ENCODE peak calls at places on chromosomes 7 and 10, in four cellular contexts. One of them, this sample, is unnamed.

GRCh38 chr7:93378131-93378530 is 146.0 kb downstream of the VPS50 start:
- DNase-seq in SK-N-SH: no peak
- DNase-seq in HepG2: no peak
- DNase-seq in K562: no peak
- DNase-seq in this sample: no peak

GRCh38 chr7:24978837-24979469 is 1.0 kb downstream of the OSBPL3 start:
- DNase-seq in K562: no peak
- DNase-seq in HepG2: no peak
- DNase-seq in SK-N-SH: no peak
- DNase-seq in this sample: no peak

GRCh38 chr7:45687185-45687560 is 113.0 kb downstream of the ADCY1 start:
- DNase-seq in HepG2: no peak
- DNase-seq in K562: no peak
- DNase-seq in SK-N-SH: no peak
- DNase-seq in this sample: no peak

GRCh38 chr7:118531566-118531965 is 307.1 kb downstream of the ANKRD7 start:
- DNase-seq in SK-N-SH: no peak
- DNase-seq in HepG2: no peak
- DNase-seq in K562: no peak
- DNase-seq in this sample: no peak

GRCh38 chr10:97222346-97222961 is 36.7 kb upstream of the SLIT1 start:
- DNase-seq in SK-N-SH: peak; percentile 46
- DNase-seq in K562: peak; percentile 75
- DNase-seq in HepG2: no peak
- DNase-seq in this sample: no peak

GRCh38 chr7:22571776-22572175 is 71.8 kb upstream of the STEAP1B start:
- DNase-seq in HepG2: no peak
- DNase-seq in SK-N-SH: no peak
- DNase-seq in K562: no peak
- DNase-seq in this sample: no peak

GRCh38 chr7:133645870-133646492 is 393.1 kb downstream of the EXOC4 start:
- DNase-seq in HepG2: no peak
- DNase-seq in K562: no peak
- DNase-seq in SK-N-SH: no peak
- DNase-seq in this sample: no peak

GRCh38 chr10:79148452-79149344 is 79.9 kb downstream of the ZMIZ1 start:
- DNase-seq in SK-N-SH: peak; percentile 75
- DNase-seq in K562: peak; percentile 78
- DNase-seq in HepG2: no peak
- DNase-seq in this sample: no peak

GRCh38 chr10:19815478-19816419 is 483 bp upstream of the PLXDC2 start:
- DNase-seq in K562: no peak
- DNase-seq in SK-N-SH: peak; percentile 75
- DNase-seq in HepG2: no peak
- DNase-seq in this sample: no peak

GRCh38 chr10:8544057-8544380 is 489.5 kb downstream of the GATA3 start:
- DNase-seq in HepG2: no peak
- DNase-seq in SK-N-SH: no peak
- DNase-seq in K562: no peak
- DNase-seq in this sample: no peak

GRCh38 chr10:28768227-28768626 is 90.9 kb downstream of the BAMBI start:
- DNase-seq in HepG2: no peak
- DNase-seq in K562: no peak
- DNase-seq in SK-N-SH: no peak
- DNase-seq in this sample: no peak

GRCh38 chr7:131581241-131582157 is 25.1 kb upstream of the PODXL start:
- DNase-seq in K562: no peak
- DNase-seq in SK-N-SH: no peak
- DNase-seq in HepG2: no peak
- DNase-seq in this sample: no peak

GRCh38 chr7:118175751-118176150 is 8.2 kb upstream of the LSM8 start:
- DNase-seq in HepG2: no peak
- DNase-seq in SK-N-SH: no peak
- DNase-seq in K562: no peak
- DNase-seq in this sample: no peak

GRCh38 chr10:70914316-70914864 is 26.0 kb upstream of the PCBD1 start:
- DNase-seq in HepG2: no peak
- DNase-seq in K562: no peak
- DNase-seq in SK-N-SH: no peak
- DNase-seq in this sample: no peak

GRCh38 chr10:85510682-85511081 is 855.9 kb downstream of the GRID1 start:
- DNase-seq in HepG2: no peak
- DNase-seq in K562: no peak
- DNase-seq in SK-N-SH: no peak
- DNase-seq in this sample: no peak

GRCh38 chr7:50502001-50502684 is 52.0 kb upstream of the FIGNL1 start:
- DNase-seq in HepG2: no peak
- DNase-seq in K562: no peak
- DNase-seq in SK-N-SH: no peak
- DNase-seq in this sample: no peak

GRCh38 chr10:21919906-21920305 is 83.6 kb downstream of the DNAJC1 start:
- DNase-seq in HepG2: no peak
- DNase-seq in K562: no peak
- DNase-seq in SK-N-SH: no peak
- DNase-seq in this sample: no peak

GRCh38 chr7:13538669-13539068 is 450.8 kb downstream of the ETV1 start:
- DNase-seq in HepG2: no peak
- DNase-seq in K562: no peak
- DNase-seq in SK-N-SH: no peak
- DNase-seq in this sample: no peak

GRCh38 chr10:4847580-4848020 is 21.6 kb downstream of the AKR1E2 start:
- DNase-seq in SK-N-SH: no peak
- DNase-seq in HepG2: no peak
- DNase-seq in K562: peak; percentile 37
- DNase-seq in this sample: no peak

GRCh38 chr10:125057158-125058001 is 103.0 kb downstream of the CTBP2 start:
- DNase-seq in HepG2: no peak
- DNase-seq in K562: peak; percentile 8
- DNase-seq in SK-N-SH: peak; percentile 78
- DNase-seq in this sample: no peak

GRCh38 chr7:104922187-104923009 is 91.6 kb upstream of the KMT2E start:
- DNase-seq in SK-N-SH: no peak
- DNase-seq in HepG2: no peak
- DNase-seq in K562: no peak
- DNase-seq in this sample: no peak

GRCh38 chr7:91287685-91288084 is 23.5 kb downstream of the FZD1 start:
- DNase-seq in SK-N-SH: no peak
- DNase-seq in K562: no peak
- DNase-seq in HepG2: no peak
- DNase-seq in this sample: no peak

GRCh38 chr7:99267530-99268360 is 4.9 kb upstream of the MYH16 start:
- DNase-seq in SK-N-SH: no peak
- DNase-seq in K562: no peak
- DNase-seq in HepG2: peak; percentile 85
- DNase-seq in this sample: peak; percentile 85

GRCh38 chr10:4129866-4130455 is 345.0 kb upstream of the KLF6 start:
- DNase-seq in K562: no peak
- DNase-seq in HepG2: no peak
- DNase-seq in SK-N-SH: no peak
- DNase-seq in this sample: no peak

GRCh38 chr10:79050896-79051555 is 17.7 kb upstream of the ZMIZ1 start:
- DNase-seq in SK-N-SH: no peak
- DNase-seq in HepG2: no peak
- DNase-seq in K562: no peak
- DNase-seq in this sample: no peak

GRCh38 chr7:29511337-29511736 is 52.3 kb upstream of the PRR15 start:
- DNase-seq in SK-N-SH: no peak
- DNase-seq in K562: no peak
- DNase-seq in HepG2: no peak
- DNase-seq in this sample: no peak

GRCh38 chr7:117401293-117402002 is 25.8 kb downstream of the ASZ1 start:
- DNase-seq in K562: peak; percentile 48
- DNase-seq in SK-N-SH: no peak
- DNase-seq in HepG2: peak; percentile 5
- DNase-seq in this sample: no peak

GRCh38 chr10:16609195-16609594 is 87.5 kb upstream of the C1QL3 start:
- DNase-seq in K562: no peak
- DNase-seq in HepG2: no peak
- DNase-seq in SK-N-SH: no peak
- DNase-seq in this sample: no peak

GRCh38 chr10:100882681-100883321 is 30.0 kb upstream of the SLF2 start:
- DNase-seq in HepG2: no peak
- DNase-seq in SK-N-SH: no peak
- DNase-seq in K562: no peak
- DNase-seq in this sample: no peak

GRCh38 chr7:67019562-67020390 is 23.1 kb downstream of the TYW1 start:
- DNase-seq in HepG2: no peak
- DNase-seq in SK-N-SH: peak; percentile 36
- DNase-seq in K562: peak; percentile 60
- DNase-seq in this sample: no peak

GRCh38 chr7:101598422-101598957 is 30.6 kb downstream of the MYL10 start:
- DNase-seq in K562: no peak
- DNase-seq in SK-N-SH: no peak
- DNase-seq in HepG2: peak; percentile 89
- DNase-seq in this sample: peak; percentile 87

GRCh38 chr10:132845041-132845551 is 59.1 kb upstream of the NKX6-2 start:
- DNase-seq in SK-N-SH: peak; percentile 25
- DNase-seq in K562: no peak
- DNase-seq in HepG2: no peak
- DNase-seq in this sample: no peak

GRCh38 chr7:1255817-1256340 is 23.2 kb downstream of the UNCX start:
- DNase-seq in K562: no peak
- DNase-seq in HepG2: no peak
- DNase-seq in SK-N-SH: no peak
- DNase-seq in this sample: no peak

GRCh38 chr10:48711830-48712229 is 27.2 kb downstream of the WDFY4 start:
- DNase-seq in SK-N-SH: no peak
- DNase-seq in HepG2: no peak
- DNase-seq in K562: no peak
- DNase-seq in this sample: no peak

GRCh38 chr7:16484453-16485158 is 19.1 kb upstream of the SOSTDC1 start:
- DNase-seq in HepG2: peak; percentile 76
- DNase-seq in K562: no peak
- DNase-seq in SK-N-SH: no peak
- DNase-seq in this sample: peak; percentile 95

GRCh38 chr10:99172130-99172738 is 63.4 kb downstream of the HPSE2 start:
- DNase-seq in SK-N-SH: peak; percentile 72
- DNase-seq in K562: peak; percentile 14
- DNase-seq in HepG2: peak; percentile 32
- DNase-seq in this sample: peak; percentile 51

GRCh38 chr7:2870471-2870941 is 26.4 kb upstream of the GNA12 start:
- DNase-seq in K562: no peak
- DNase-seq in HepG2: no peak
- DNase-seq in SK-N-SH: peak; percentile 29
- DNase-seq in this sample: peak; percentile 39

GRCh38 chr7:137036768-137037167 is 168.3 kb downstream of the CHRM2 start:
- DNase-seq in HepG2: no peak
- DNase-seq in K562: no peak
- DNase-seq in SK-N-SH: no peak
- DNase-seq in this sample: no peak

GRCh38 chr7:157429001-157429679 is 92.3 kb downstream of the DNAJB6 start:
- DNase-seq in K562: no peak
- DNase-seq in HepG2: no peak
- DNase-seq in SK-N-SH: no peak
- DNase-seq in this sample: no peak
- TF ChIP-seq ELF1 in K562: no peak
- TF ChIP-seq ELF1 in HepG2: no peak
- TF ChIP-seq ELF1 in SK-N-SH: no peak
- TF ChIP-seq ELF1 in this sample: no peak

GRCh38 chr10:1054684-1055083 is 1.5 kb upstream of the WDR37 start:
- DNase-seq in HepG2: no peak
- DNase-seq in K562: no peak
- DNase-seq in SK-N-SH: no peak
- DNase-seq in this sample: no peak
- H3K9ac ChIP-seq in HepG2: peak overlapping the region; percentile 87
- H3K9ac ChIP-seq in K562: no peak overlapping the region
- H3K9ac ChIP-seq in SK-N-SH: peak overlapping the region; percentile 98
- H3K9ac ChIP-seq in this sample: no peak overlapping the region

GRCh38 chr7:151987748-151988529 is 31.7 kb downstream of the GALNTL5 start:
- DNase-seq in SK-N-SH: no peak
- DNase-seq in HepG2: no peak
- DNase-seq in K562: no peak
- DNase-seq in this sample: no peak

GRCh38 chr7:151990567-151990966 is 34.3 kb downstream of the GALNTL5 start:
- DNase-seq in K562: no peak
- DNase-seq in SK-N-SH: no peak
- DNase-seq in HepG2: no peak
- DNase-seq in this sample: no peak

GRCh38 chr7:151993977-151994676 is 31.3 kb upstream of the GALNT11 start:
- DNase-seq in K562: no peak
- DNase-seq in SK-N-SH: no peak
- DNase-seq in HepG2: no peak
- DNase-seq in this sample: no peak

DNA sequence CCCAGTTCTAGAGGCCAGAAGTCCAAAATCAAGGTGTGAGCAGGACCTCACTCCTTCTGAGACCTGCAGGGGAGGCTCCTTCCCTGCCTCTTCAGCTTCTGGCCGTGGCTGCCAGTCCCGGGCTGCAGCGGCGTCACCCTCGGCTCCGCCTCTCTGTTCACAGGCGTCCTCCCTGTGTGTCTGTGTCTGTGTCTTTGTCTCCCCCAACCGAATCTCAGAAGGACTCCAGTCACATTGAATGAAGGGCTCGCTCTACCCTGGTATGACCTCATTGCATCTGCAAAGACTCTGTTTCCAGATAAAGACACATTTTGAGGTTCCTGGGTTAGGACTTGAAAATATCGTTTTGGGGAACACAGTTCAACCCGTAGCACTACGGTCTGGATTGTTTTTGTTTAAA is 33.1 kb upstream of the GALNT11 start:
- DNase-seq in K562: peak; percentile 48
- DNase-seq in SK-N-SH: peak; percentile 86
- DNase-seq in HepG2: peak; percentile 6
- DNase-seq in this sample: peak; percentile 85
- TF ChIP-seq ELF1 in K562: no peak
- TF ChIP-seq ELF1 in SK-N-SH: no peak
- TF ChIP-seq ELF1 in HepG2: no peak
- TF ChIP-seq ELF1 in this sample: no peak

DNA sequence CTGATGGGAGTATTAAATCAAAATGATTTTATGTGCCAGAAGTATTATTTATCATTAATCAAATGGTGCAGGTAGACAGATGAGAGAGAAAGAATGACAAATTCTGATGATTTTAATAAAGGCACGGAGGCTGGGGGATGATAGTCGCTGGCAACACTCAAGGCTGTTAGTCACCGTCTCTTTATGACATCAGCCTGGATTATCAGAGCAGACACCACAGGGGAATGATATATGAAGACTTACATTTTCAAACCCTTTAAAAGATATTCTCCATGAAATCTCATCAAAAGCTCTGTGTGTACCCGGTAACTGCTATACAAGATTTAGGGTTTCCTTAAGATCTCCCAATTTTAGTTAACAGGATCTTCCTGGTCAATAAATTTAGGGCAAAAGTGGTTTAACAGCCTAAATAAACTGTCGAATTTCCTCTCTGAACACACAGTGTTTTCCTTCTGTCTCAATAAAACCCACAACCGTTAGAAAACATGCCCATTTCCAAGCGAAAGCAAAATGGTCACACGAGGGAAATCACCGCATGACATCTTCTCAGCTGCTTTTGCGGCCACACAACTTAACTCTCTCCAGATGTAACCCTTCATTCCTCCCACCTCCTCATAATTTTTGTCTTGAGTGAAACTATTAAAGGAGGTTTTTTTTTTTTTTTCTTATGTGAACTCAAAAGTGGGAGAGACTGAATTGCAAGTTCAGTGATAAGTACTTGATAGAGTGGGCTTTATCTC is 133.2 kb upstream of the FAM171A1 start:
- DNase-seq in HepG2: no peak
- DNase-seq in K562: no peak
- DNase-seq in SK-N-SH: no peak
- DNase-seq in this sample: no peak
- H3K9ac ChIP-seq in HepG2: no peak overlapping the region
- H3K9ac ChIP-seq in K562: no peak overlapping the region
- H3K9ac ChIP-seq in SK-N-SH: no peak overlapping the region
- H3K9ac ChIP-seq in this sample: no peak overlapping the region

This sample was measured in HCT116.